ENCODE peak calls at places on chromosome 18, in seven cellular contexts. R, O, B, F, X, E and H are unnamed samples.

GRCh38 chr18:28112056-28112470 is 64.9 kb downstream of the CDH2 start:
- DNase-seq in E (no peak), X (no peak), R (no peak), F (no peak), B (no peak), O (no peak), H (no peak)

GRCh38 chr18:57797209-57797651 is 5.9 kb downstream of the ATP8B1 start:
- DNase-seq in E (no peak), O (peak), R (no peak), B (no peak), X (no peak), F (no peak), H (no peak)

GRCh38 chr18:45399643-45400042 is 215.6 kb upstream of the SLC14A2 start:
- DNase-seq in O (no peak), B (no peak), E (no peak), R (no peak), X (no peak), F (no peak), H (no peak)

GRCh38 chr18:7954229-7954628 is 387.1 kb downstream of the PTPRM start:
- DNase-seq in X (no peak), B (no peak), R (no peak), E (no peak), F (no peak), O (no peak), H (no peak)

GRCh38 chr18:56910967-56911366 is 235.9 kb upstream of the BOD1L2 start:
- DNase-seq in O (no peak), B (no peak), R (no peak), E (no peak), X (no peak), F (peak), H (no peak)

GRCh38 chr18:75477913-75478312 is 50.4 kb upstream of the SMIM21 start:
- DNase-seq in R (no peak), B (no peak), X (no peak), F (no peak), E (no peak), O (no peak), H (no peak)

GRCh38 chr18:41391616-41392610 is 563.1 kb upstream of the PIK3C3 start:
- DNase-seq in F (peak), O (peak), E (peak), R (no peak), X (no peak), B (peak), H (peak)

GRCh38 chr18:56443508-56443907 is 194.9 kb downstream of the TXNL1 start:
- DNase-seq in B (no peak), X (no peak), E (no peak), F (no peak), R (no peak), O (no peak), H (no peak)

GRCh38 chr18:30889582-30890301 is 152.8 kb downstream of the DSC3 start:
- DNase-seq in B (no peak), X (no peak), R (no peak), F (peak), E (peak), O (no peak), H (no peak)

GRCh38 chr18:35582899-35583558 is 1.5 kb downstream of the GALNT1 start:
- DNase-seq in B (no peak), R (no peak), O (peak), X (no peak), F (peak), E (peak), H (no peak)

GRCh38 chr18:8389391-8390340 is 219.6 kb upstream of the RAB12 start:
- DNase-seq in R (no peak), X (no peak), B (peak), O (peak), F (peak), E (peak), H (peak)

GRCh38 chr18:59268722-59269562 is 4.3 kb downstream of the RAX start:
- DNase-seq in E (peak), X (no peak), R (peak), O (peak), B (peak), F (peak), H (peak)

GRCh38 chr18:38427234-38427633 is 861.6 kb upstream of the CELF4 start:
- DNase-seq in O (peak), B (no peak), R (no peak), F (no peak), X (no peak), E (peak), H (no peak)

GRCh38 chr18:60069145-60069544 is 169.3 kb downstream of the PMAIP1 start:
- DNase-seq in O (no peak), X (no peak), F (no peak), B (no peak), E (no peak), R (no peak), H (no peak)

GRCh38 chr18:56988022-56988421 is 158.9 kb upstream of the BOD1L2 start:
- DNase-seq in B (no peak), F (no peak), E (peak), X (no peak), O (no peak), R (no peak), H (no peak)

GRCh38 chr18:64044616-64045015 is 74.7 kb downstream of the SERPINB8 start:
- DNase-seq in O (no peak), B (no peak), E (no peak), F (no peak), R (no peak), X (no peak), H (no peak)

GRCh38 chr18:36635414-36636096 is 193.2 kb downstream of the TPGS2 start:
- DNase-seq in X (peak), R (no peak), F (no peak), O (no peak), B (no peak), E (no peak), H (no peak)

GRCh38 chr18:36638224-36638623 is 190.6 kb downstream of the TPGS2 start:
- DNase-seq in X (peak), B (no peak), R (peak), F (no peak), O (no peak), E (no peak), H (peak)

GRCh38 chr18:36634573-36635216 is 194.1 kb downstream of the TPGS2 start:
- DNase-seq in B (no peak), F (no peak), O (no peak), X (no peak), E (no peak), R (no peak), H (no peak)

GRCh38 chr18:36633961-36634412 is 194.8 kb downstream of the TPGS2 start:
- DNase-seq in O (no peak), E (no peak), X (peak), R (no peak), B (no peak), F (no peak), H (no peak)

DNA sequence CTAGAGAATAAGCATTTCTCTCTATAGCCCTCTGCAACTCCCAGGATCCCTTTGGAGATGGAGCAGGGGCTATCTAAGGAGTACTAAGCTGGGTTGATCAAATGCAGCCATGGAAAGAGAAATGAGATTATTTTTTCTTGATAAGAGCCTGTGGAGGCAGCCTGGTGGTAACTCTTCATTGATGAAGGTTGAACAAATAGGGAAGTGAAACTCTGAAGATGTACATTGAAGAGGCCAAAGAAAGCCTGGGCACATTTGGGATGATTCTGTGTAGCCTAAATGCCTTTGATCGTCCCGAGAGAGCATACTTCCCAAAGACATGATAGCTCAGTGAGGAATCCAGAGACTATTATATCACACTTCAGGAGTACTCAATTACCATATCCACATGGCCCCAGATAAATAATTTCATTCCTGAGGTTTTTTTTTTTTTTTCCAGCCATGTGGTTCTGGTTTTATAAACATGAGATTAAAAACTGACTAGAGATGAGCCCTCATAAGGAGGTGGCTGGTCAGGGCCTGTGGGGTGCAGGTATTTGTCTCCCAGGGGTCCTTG is 192.5 kb downstream of the TPGS2 start:
- DNase-seq in X (peak), F (no peak), E (peak), R (no peak), O (no peak), B (no peak), H (no peak)
- TF ChIP-seq TAF1 in X (no peak), F (no peak), E (no peak), R (no peak), O (no peak), B (no peak), H (no peak)

GRCh38 chr18:32909798-32910561 is 137.2 kb upstream of the KLHL14 start:
- DNase-seq in R (no peak), X (no peak), O (peak), B (no peak), E (no peak), F (no peak), H (no peak)

GRCh38 chr18:32907656-32908441 is 135.0 kb upstream of the KLHL14 start:
- DNase-seq in E (no peak), X (no peak), O (no peak), F (no peak), R (no peak), B (no peak), H (no peak)

GRCh38 chr18:32902566-32903330 is 129.9 kb upstream of the KLHL14 start:
- DNase-seq in F (no peak), R (no peak), X (no peak), O (no peak), E (no peak), B (no peak), H (no peak)

GRCh38 chr18:32907215-32907590 is 134.4 kb upstream of the KLHL14 start:
- DNase-seq in X (no peak), B (no peak), E (no peak), R (no peak), F (no peak), O (no peak), H (no peak)

GRCh38 chr18:32906506-32907214 is 133.8 kb upstream of the KLHL14 start:
- DNase-seq in X (no peak), O (no peak), R (no peak), F (no peak), B (no peak), E (no peak), H (no peak)
- TF ChIP-seq TAF1 in X (no peak), O (no peak), R (no peak), F (no peak), B (no peak), E (no peak), H (no peak)

DNA sequence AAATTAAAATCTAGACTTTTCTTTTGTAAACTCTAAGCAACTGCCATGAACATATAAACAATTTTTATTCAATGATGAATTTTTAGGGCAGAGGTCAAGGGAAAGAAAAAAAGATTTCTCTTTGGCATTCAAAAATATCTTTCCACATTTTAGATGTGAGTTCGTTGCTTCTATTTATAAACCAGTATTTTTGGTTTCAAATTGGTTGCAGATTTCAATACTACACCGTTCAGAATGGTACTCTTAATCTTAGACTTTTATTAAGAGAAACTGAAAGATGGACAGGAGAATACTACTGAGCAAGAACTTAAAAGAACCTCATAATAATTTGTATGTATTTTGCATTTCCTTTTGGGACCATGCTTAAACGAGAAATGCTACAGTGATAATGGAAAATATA is 293.7 kb upstream of the CCDC68 start:
- DNase-seq in X (no peak), F (no peak), R (no peak), E (no peak), B (no peak), O (no peak), H (no peak)
- TF ChIP-seq TAF1 in X (no peak), F (no peak), R (no peak), E (no peak), B (no peak), O (no peak), H (no peak)

DNA sequence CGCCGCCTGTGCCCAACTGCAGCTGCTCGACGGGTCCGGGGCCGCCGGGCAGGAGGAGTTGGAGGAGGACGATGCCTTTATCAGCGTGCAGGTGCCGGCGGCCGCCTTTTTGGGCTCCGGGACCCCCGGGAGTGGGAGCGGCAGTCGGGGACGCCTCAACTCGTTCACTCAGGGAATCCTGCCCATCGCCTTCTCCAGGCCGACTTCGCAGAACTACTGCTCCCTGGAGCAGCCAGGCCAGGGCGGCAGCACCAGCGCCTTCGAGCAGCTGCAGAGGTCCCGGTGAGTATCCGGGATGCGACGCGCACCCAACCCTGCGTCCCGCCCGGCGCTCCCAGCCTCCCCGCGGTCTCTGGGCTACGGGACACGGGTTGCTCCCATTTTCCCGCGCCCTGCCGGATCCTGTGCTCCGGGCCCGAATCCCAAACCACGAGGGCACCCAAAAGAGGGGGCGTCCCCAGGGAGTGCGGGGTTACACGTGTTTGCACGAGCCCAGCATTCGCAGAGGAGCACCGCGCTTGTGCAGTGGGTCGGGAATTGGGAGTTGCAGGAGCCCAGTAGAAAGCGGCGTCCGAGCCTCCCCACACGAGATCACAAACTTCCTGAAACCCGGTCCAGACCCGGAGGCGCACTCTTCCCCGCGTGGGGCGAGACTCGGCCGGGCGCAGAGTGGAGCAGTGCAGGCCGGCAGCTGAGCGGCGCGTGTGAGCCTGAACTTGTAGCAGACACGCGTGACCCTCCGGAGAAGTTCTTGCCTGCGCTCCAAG is 1.2 kb downstream of the CABLES1 start:
- DNase-seq in F (no peak), X (no peak), O (no peak), B (no peak), R (peak), E (peak), H (peak)
- TF ChIP-seq TAF1 in F (no peak), X (no peak), O (peak), B (peak), R (no peak), E (no peak), H (peak)

GRCh38 chr18:69469444-69469919 is 68.8 kb downstream of the DOK6 start:
- DNase-seq in B (peak), R (peak), E (peak), X (no peak), O (no peak), F (peak), H (no peak)
- TF ChIP-seq TAF1 in B (no peak), R (no peak), E (no peak), X (no peak), O (no peak), F (no peak), H (no peak)

GRCh38 chr18:10495936-10496335 is 29.9 kb upstream of the NAPG start:
- DNase-seq in R (no peak), B (no peak), O (no peak), E (no peak), F (no peak), X (no peak), H (no peak)

GRCh38 chr18:10500038-10500437 is 25.8 kb upstream of the NAPG start:
- DNase-seq in F (no peak), E (no peak), X (no peak), B (no peak), O (no peak), R (no peak), H (no peak)

GRCh38 chr18:10504723-10505122 is 21.1 kb upstream of the NAPG start:
- DNase-seq in X (no peak), B (no peak), E (no peak), R (no peak), F (no peak), O (no peak), H (no peak)

GRCh38 chr18:10497350-10497749 is 28.5 kb upstream of the NAPG start:
- DNase-seq in F (no peak), O (no peak), B (no peak), X (no peak), R (no peak), E (no peak), H (no peak)

GRCh38 chr18:10499230-10499629 is 26.6 kb upstream of the NAPG start:
- DNase-seq in O (no peak), E (no peak), B (no peak), X (no peak), F (no peak), R (no peak), H (no peak)
- TF ChIP-seq TAF1 in O (no peak), E (no peak), B (no peak), X (no peak), F (no peak), R (no peak), H (no peak)